ENCODE peak calls at places on chromosomes 11 and 22, in four cellular contexts. A is transverse colon, E is prostate gland, V is breast epithelium. X is an unnamed sample.

GRCh38 chr22:43177479-43177878 is 9.5 kb downstream of the TTLL12 start:
- DNase-seq in A (no peak), E (no peak), V (no peak), X (no peak)

GRCh38 chr11:45752136-45752535 is 52.8 kb upstream of the SLC35C1 start:
- DNase-seq in A (no peak), E (no peak), V (no peak), X (no peak)

GRCh38 chr22:50620861-50621490 is 7.0 kb downstream of the ARSA start:
- DNase-seq in A (peak), E (no peak), V (no peak), X (no peak)

GRCh38 chr11:64745523-64746328 is 1.8 kb upstream of the RASGRP2 start:
- DNase-seq in A (peak), E (peak), V (peak), X (no peak)

GRCh38 chr11:26709057-26709456 is 12.8 kb downstream of the SLC5A12 start:
- DNase-seq in A (no peak), E (no peak), V (no peak), X (no peak)

GRCh38 chr11:118415739-118416068 is 14.3 kb downstream of the ATP5MG start:
- DNase-seq in A (peak), E (peak), V (no peak), X (no peak)

GRCh38 chr22:11616811-11617210 is 3911.2 kb upstream of the OR11H1 start:
- DNase-seq in A (no peak), E (no peak), V (no peak), X (no peak)

GRCh38 chr11:16262645-16262955 is 93.7 kb downstream of the SOX6 start:
- DNase-seq in A (no peak), E (no peak), V (no peak), X (no peak)

GRCh38 chr11:1235615-1236315 is 12.9 kb downstream of the MUC5B start:
- DNase-seq in A (peak), E (no peak), V (no peak), X (no peak)

GRCh38 chr11:36153581-36153980 is 135.6 kb downstream of the COMMD9 start:
- DNase-seq in A (no peak), E (no peak), V (no peak), X (no peak)

GRCh38 chr22:23894710-23895598 is 771 bp downstream of the MIF start:
- DNase-seq in A (peak), E (peak), V (peak), X (peak)

GRCh38 chr11:13105237-13105844 is 96.2 kb downstream of the RASSF10 start:
- DNase-seq in A (peak), E (no peak), V (no peak), X (no peak)

GRCh38 chr11:35304393-35304790 is 115.0 kb downstream of the SLC1A2 start:
- DNase-seq in A (no peak), E (peak), V (no peak), X (no peak)

GRCh38 chr11:2697871-2698270 is 1.9 kb downstream of the KCNQ1OT1 start:
- DNase-seq in A (no peak), E (no peak), V (no peak), X (no peak)

GRCh38 chr22:45083659-45084305 is 74.0 kb upstream of the PHF21B start:
- DNase-seq in A (no peak), E (no peak), V (no peak), X (no peak)

GRCh38 chr22:41818011-41818410 is 14.9 kb upstream of the SREBF2 start:
- DNase-seq in A (no peak), E (no peak), V (no peak), X (no peak)

GRCh38 chr22:17563936-17564391 is 666 bp downstream of the SLC25A18 start:
- DNase-seq in A (peak), E (no peak), V (no peak), X (no peak)

GRCh38 chr11:49995559-49995958 is 13.2 kb upstream of the OR4C12 start:
- DNase-seq in A (no peak), E (peak), V (no peak), X (no peak)

GRCh38 chr11:59172345-59173079 is 580 bp downstream of the DTX4 start:
- DNase-seq in A (peak), E (no peak), V (no peak), X (no peak)

GRCh38 chr11:87298155-87298554 is 260.4 kb downstream of the TMEM135 start:
- DNase-seq in A (no peak), E (no peak), V (no peak), X (no peak)

GRCh38 chr22:27238935-27239510 is 562.5 kb downstream of the MN1 start:
- DNase-seq in A (no peak), E (no peak), V (no peak), X (no peak)

GRCh38 chr11:102359372-102359771 is 12.4 kb downstream of the BIRC2 start:
- DNase-seq in A (no peak), E (no peak), V (no peak), X (no peak)

GRCh38 chr11:122202951-122203456 is 87.0 kb upstream of the BLID start:
- DNase-seq in A (peak), E (peak), V (peak), X (no peak)

GRCh38 chr11:101407324-101407723 is 176.5 kb downstream of the TRPC6 start:
- DNase-seq in A (peak), E (no peak), V (no peak), X (no peak)

GRCh38 chr11:10654211-10655150 is 39.1 kb downstream of the IRAG1 start:
- DNase-seq in A (no peak), E (no peak), V (no peak), X (no peak)

GRCh38 chr11:32751381-32751780 is 43.1 kb downstream of the CCDC73 start:
- DNase-seq in A (no peak), E (no peak), V (no peak), X (no peak)

GRCh38 chr11:118012083-118012669 is 26.0 kb downstream of the IL10RA start:
- DNase-seq in A (peak), E (no peak), V (no peak), X (no peak)

GRCh38 chr11:129862123-129862522 is 33.3 kb downstream of the NFRKB start:
- DNase-seq in A (no peak), E (no peak), V (no peak), X (no peak)

GRCh38 chr22:28976588-28976987 is 85.0 kb downstream of the C22orf31 start:
- DNase-seq in A (no peak), E (no peak), V (no peak), X (no peak)

GRCh38 chr11:61753672-61754071 is 1.2 kb downstream of the MYRF start:
- DNase-seq in A (no peak), E (no peak), V (no peak), X (no peak)

GRCh38 chr11:6237903-6238302 is 986 bp upstream of the CNGA4 start:
- DNase-seq in A (no peak), E (no peak), V (no peak), X (no peak)

GRCh38 chr11:11845066-11845465 is 3.3 kb downstream of the USP47 start:
- DNase-seq in A (no peak), E (peak), V (no peak), X (no peak)

GRCh38 chr11:32029721-32030120 is 61.2 kb upstream of the RCN1 start:
- DNase-seq in A (no peak), E (no peak), V (no peak), X (no peak)

GRCh38 chr22:29156507-29156906 is 49.2 kb upstream of the EMID1 start:
- DNase-seq in A (no peak), E (no peak), V (no peak), X (no peak)

GRCh38 chr11:34632105-34632780 is 11.3 kb downstream of the EHF start:
- DNase-seq in A (no peak), E (peak), V (no peak), X (no peak)

GRCh38 chr22:21026783-21027692 is 5.3 kb downstream of the SLC7A4 start:
- DNase-seq in A (no peak), E (peak), V (no peak), X (no peak)

GRCh38 chr11:123091541-123091940 is 29.6 kb upstream of the HSPA8 start:
- DNase-seq in A (no peak), E (no peak), V (no peak), X (no peak)

DNA sequence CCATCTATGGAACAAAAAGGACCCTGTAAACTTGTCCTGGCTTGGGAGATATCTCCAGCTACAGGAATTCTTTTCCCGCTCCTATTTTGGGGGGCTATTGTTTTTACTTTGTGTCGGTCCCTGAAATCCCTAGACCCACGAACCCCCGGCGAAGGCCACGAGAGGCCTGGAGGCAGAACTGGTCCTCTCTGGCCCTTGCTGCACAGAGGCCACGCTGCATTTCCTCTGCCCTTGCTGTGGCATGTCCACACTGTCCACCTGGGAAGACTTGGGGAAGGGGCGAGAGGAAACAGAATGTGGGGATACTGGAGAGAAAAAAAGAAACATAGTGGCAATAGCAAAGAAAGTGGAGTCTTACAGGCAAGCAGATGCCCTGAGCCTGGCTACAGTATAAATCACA is 2.3 kb upstream of the ANO1 start:
- DNase-seq in A (no peak), E (no peak), V (no peak), X (no peak)
- TF ChIP-seq CTCF in A (no peak), E (no peak), V (no peak), X (no peak)

GRCh38 chr11:20668410-20668809 is 976 bp upstream of the NELL1 start:
- DNase-seq in A (no peak), E (no peak), V (no peak), X (no peak)
- H3K4me3 ChIP-seq in A (no peak), E (no peak), V (no peak), X (no peak)

GRCh38 chr11:7964261-7964660 is 986 bp downstream of the NLRP10 start:
- DNase-seq in A (no peak), E (no peak), V (no peak), X (no peak)
- H3K27ac ChIP-seq in A (no peak), E (no peak), V (no peak), X (no peak)

GRCh38 chr22:36185828-36186624 is 15.6 kb downstream of the APOL4 start:
- DNase-seq in A (no peak), E (no peak), V (no peak), X (no peak)
- TF ChIP-seq CTCF in A (no peak), E (no peak), V (no peak), X (no peak)

GRCh38 chr11:78189851-78190250 is 1.1 kb downstream of the USP35 start:
- DNase-seq in A (no peak), E (no peak), V (peak), X (no peak)
- H3K4me3 ChIP-seq in A (peak), E (no peak), V (peak), X (no peak)

DNA sequence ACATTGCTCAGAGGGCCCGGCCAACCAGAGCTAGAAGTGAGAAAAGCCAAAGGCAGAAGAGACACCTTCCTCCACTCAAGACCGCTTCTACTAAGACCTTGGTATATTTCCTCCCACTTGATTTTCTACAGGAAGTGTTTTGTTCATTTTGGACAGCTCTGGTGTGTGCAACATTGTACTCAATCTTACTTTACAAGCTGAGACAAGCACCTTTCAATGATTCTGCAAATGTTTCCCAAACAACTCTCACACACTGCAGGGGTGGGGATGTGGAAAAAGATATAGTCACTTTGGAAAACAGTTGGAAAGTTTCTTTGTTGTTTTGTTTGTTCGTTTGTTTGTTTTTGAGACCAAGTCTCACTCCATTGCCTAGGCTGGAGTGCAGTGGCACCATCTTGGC is 15.7 kb downstream of the MYO18B start:
- DNase-seq in A (no peak), E (no peak), V (no peak), X (no peak)
- H3K27ac ChIP-seq in A (no peak), E (no peak), V (no peak), X (no peak)

GRCh38 chr22:19799322-19800190 is 39.0 kb downstream of the TBX1 start:
- DNase-seq in A (no peak), E (no peak), V (no peak), X (no peak)
- TF ChIP-seq CTCF in A (no peak), E (no peak), V (no peak), X (no peak)

GRCh38 chr22:31748490-31748889 is 1.4 kb downstream of the PRR14L start:
- DNase-seq in A (no peak), E (no peak), V (no peak), X (no peak)
- H3K4me3 ChIP-seq in A (peak), E (peak), V (peak), X (peak)

X was measured in esophagus squamous epithelium.